ENCODE peak calls at places on chromosomes 16 and 17, in six cellular contexts. M, N, D, A, O and T are unnamed samples.

GRCh38 chr16:8588703-8589292 is 1.5 kb downstream of the TMEM114 start:
- DNase-seq in A (peak; percentile 87), N (peak; percentile 71), M (no peak), O (no peak), D (no peak), T (no peak)

GRCh38 chr16:56950881-56951771 is 10.6 kb upstream of the CETP start:
- DNase-seq in D (peak; percentile 23), M (no peak), O (peak; percentile 70), N (peak; percentile 77), A (peak; percentile 82), T (peak; percentile 71)

GRCh38 chr16:13238182-13238581 is 336.8 kb downstream of the SHISA9 start:
- DNase-seq in M (no peak), O (no peak), N (no peak), A (no peak), D (no peak), T (no peak)

GRCh38 chr17:47875011-47875471 is 21.0 kb upstream of the SP2 start:
- DNase-seq in A (no peak), M (no peak), N (no peak), D (no peak), O (no peak), T (peak; percentile 19)

GRCh38 chr17:83122834-83123233 is 43.4 kb downstream of the METRNL start:
- DNase-seq in O (no peak), D (no peak), A (peak; percentile 52), M (no peak), N (no peak), T (peak; percentile 33)

GRCh38 chr16:681746-682427 is 1.7 kb downstream of the STUB1 start:
- DNase-seq in M (no peak), N (no peak), A (no peak), D (peak; percentile 41), O (peak; percentile 79), T (no peak)

GRCh38 chr17:16406742-16407674 is 8.4 kb upstream of the TRPV2 start:
- DNase-seq in M (no peak), N (peak; percentile 89), O (no peak), A (peak; percentile 96), D (peak; percentile 39), T (peak; percentile 61)

GRCh38 chr17:72305472-72305871 is 184.7 kb downstream of the SOX9 start:
- DNase-seq in M (no peak), N (no peak), D (no peak), A (no peak), O (no peak), T (no peak)

GRCh38 chr16:3511286-3512180 is 10.7 kb downstream of the CLUAP1 start:
- DNase-seq in D (no peak), N (no peak), M (no peak), O (no peak), A (no peak), T (no peak)

GRCh38 chr16:30786936-30787612 is at the start of gene ZNF629:
- DNase-seq in D (peak; percentile 39), N (peak; percentile 90), A (peak; percentile 95), M (peak; percentile 57), O (peak; percentile 69), T (peak; percentile 75)

GRCh38 chr17:76383645-76384221 is 676 bp upstream of the SPHK1 start:
- DNase-seq in D (peak; percentile 37), N (peak; percentile 74), O (peak; percentile 55), A (peak; percentile 66), M (no peak), T (peak; percentile 70)

GRCh38 chr16:50198802-50199410 is 45.8 kb downstream of the TENT4B start:
- DNase-seq in D (peak; percentile 9), O (no peak), N (no peak), M (no peak), A (no peak), T (no peak)

GRCh38 chr17:57739402-57740224 is 5.5 kb downstream of the CCDC182 start:
- DNase-seq in D (peak; percentile 75), M (no peak), N (peak; percentile 73), O (no peak), A (peak; percentile 77), T (no peak)

GRCh38 chr17:1055751-1056645 is 59.1 kb downstream of the TIMM22 start:
- DNase-seq in A (peak; percentile 82), O (peak; percentile 68), M (no peak), D (peak; percentile 37), N (peak; percentile 81), T (peak; percentile 65)

GRCh38 chr17:41190328-41190727 is 641 bp downstream of the KRTAP9-1 start:
- DNase-seq in M (no peak), N (no peak), D (no peak), A (no peak), O (no peak), T (no peak)

GRCh38 chr17:48615963-48616718 is 1.0 kb upstream of the HOXB8 start:
- DNase-seq in N (no peak), O (no peak), A (no peak), M (no peak), D (peak; percentile 15), T (no peak)

GRCh38 chr16:75238853-75239371 is 12.5 kb downstream of the BCAR1 start:
- DNase-seq in D (no peak), M (no peak), O (no peak), N (no peak), A (no peak), T (no peak)

GRCh38 chr16:49980166-49980565 is 44.9 kb upstream of the CNEP1R1 start:
- DNase-seq in N (no peak), O (no peak), D (no peak), A (no peak), M (no peak), T (no peak)

GRCh38 chr16:79429276-79430128 is 171.0 kb downstream of the MAF start:
- DNase-seq in O (no peak), N (peak; percentile 67), M (no peak), A (no peak), D (no peak), T (no peak)
- H3K4me1 ChIP-seq in O (no peaks in the 10 kb centered on the region), N (peaks cover 32% of the 10 kb centered on the region), M (no peaks in the 10 kb centered on the region), A (no peaks in the 10 kb centered on the region), D (no peaks in the 10 kb centered on the region), T (no peaks in the 10 kb centered on the region)

GRCh38 chr16:15443753-15444152 is 9.4 kb downstream of the BMERB1 start:
- DNase-seq in A (no peak), D (no peak), M (no peak), N (no peak), O (no peak), T (no peak)

GRCh38 chr16:15435216-15435864 is 952 bp downstream of the BMERB1 start:
- DNase-seq in N (peak; percentile 35), M (no peak), D (peak; percentile 5), A (peak; percentile 41), O (no peak), T (no peak)

GRCh38 chr16:15440852-15441251 is 6.5 kb downstream of the BMERB1 start:
- DNase-seq in M (no peak), D (peak; percentile 80), O (no peak), N (no peak), A (no peak), T (no peak)

GRCh38 chr16:15434425-15435215 is at the start of gene BMERB1:
- DNase-seq in N (peak; percentile 92), M (peak; percentile 25), O (peak; percentile 80), D (peak; percentile 34), A (peak; percentile 91), T (peak; percentile 50)

GRCh38 chr16:15439102-15439501 is 4.7 kb downstream of the BMERB1 start:
- DNase-seq in N (no peak), O (no peak), D (no peak), A (no peak), M (no peak), T (no peak)
- H3K27ac ChIP-seq in N (no peak overlapping the region), O (no peak overlapping the region), D (peak overlapping the region; percentile 95), A (no peak overlapping the region), M (peak overlapping the region; percentile 24), T (no peak overlapping the region)

GRCh38 chr16:4574919-4575705 is 19.0 kb downstream of the C16orf96 start:
- DNase-seq in D (no peak), O (peak; percentile 86), N (peak; percentile 41), M (no peak), A (peak; percentile 70), T (no peak)
- TF ChIP-seq CTCF in D (no peak), O (no peak), N (peak; percentile 16), M (no peak), A (peak; percentile 38), T (no peak)

GRCh38 chr16:10983175-10983558 is 38.8 kb downstream of the CLEC16A start:
- DNase-seq in N (no peak), O (no peak), M (no peak), A (no peak), D (no peak), T (no peak)
- H3K4me1 ChIP-seq in N (peaks cover 30% of the 10 kb centered on the region), O (no peaks in the 10 kb centered on the region), M (peaks cover 16% of the 10 kb centered on the region), A (no peaks in the 10 kb centered on the region), D (no peaks in the 10 kb centered on the region), T (peaks cover 22% of the 10 kb centered on the region)

GRCh38 chr17:81180836-81181810 is 15.1 kb upstream of the AATK start:
- DNase-seq in N (no peak), O (peak; percentile 26), D (no peak), M (no peak), A (no peak), T (no peak)

GRCh38 chr17:81178136-81179091 is 12.4 kb upstream of the AATK start:
- DNase-seq in O (peak; percentile 32), M (no peak), N (no peak), D (no peak), A (no peak), T (no peak)

GRCh38 chr17:81181811-81182185 is 15.8 kb upstream of the AATK start:
- DNase-seq in D (no peak), O (no peak), A (no peak), N (no peak), M (no peak), T (no peak)

GRCh38 chr17:81179220-81179619 is 13.2 kb upstream of the AATK start:
- DNase-seq in M (no peak), D (no peak), O (peak; percentile 11), N (no peak), A (no peak), T (no peak)

DNA sequence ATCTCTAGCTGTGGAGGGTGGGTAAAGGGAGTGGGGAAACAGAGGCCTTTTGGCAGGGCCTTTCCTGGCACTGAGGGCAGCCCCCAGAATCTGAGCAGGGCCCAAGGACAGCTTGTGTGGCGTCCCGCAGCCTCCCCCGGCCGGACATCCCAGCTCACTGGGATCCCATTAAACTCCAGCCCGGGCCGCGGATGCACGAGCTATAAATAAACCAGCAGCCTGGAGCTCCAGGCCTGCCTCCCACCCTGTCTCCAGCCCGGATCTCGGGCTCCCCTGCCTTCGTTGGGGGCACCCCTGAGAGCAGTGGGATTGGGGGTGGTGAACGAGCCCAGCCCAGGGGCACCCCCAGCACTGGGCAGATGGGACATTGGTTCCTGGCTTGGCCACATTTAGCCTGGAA is 13.8 kb upstream of the AATK start:
- DNase-seq in O (peak; percentile 19), A (no peak), D (no peak), N (no peak), M (no peak), T (no peak)
- H3K27ac ChIP-seq in O (no peak overlapping the region), A (no peak overlapping the region), D (no peak overlapping the region), N (no peak overlapping the region), M (no peak overlapping the region), T (no peak overlapping the region)

GRCh38 chr17:63270610-63271009 is 175.5 kb downstream of the CYB561 start:
- DNase-seq in M (no peak), D (no peak), N (no peak), O (no peak), A (no peak), T (no peak)
- TF ChIP-seq CTCF in M (no peak), D (no peak), N (no peak), O (no peak), A (no peak), T (no peak)

GRCh38 chr16:15836965-15837611 is 19.7 kb downstream of the MYH11 start:
- DNase-seq in D (no peak), A (no peak), M (no peak), N (no peak), O (no peak), T (no peak)
- H3K4me1 ChIP-seq in D (no peaks in the 10 kb centered on the region), A (no peaks in the 10 kb centered on the region), M (peaks cover 99% of the 10 kb centered on the region), N (no peaks in the 10 kb centered on the region), O (no peaks in the 10 kb centered on the region), T (no peaks in the 10 kb centered on the region)